ENCODE peak calls at places on chromosomes 12 and 14, in nine cellular contexts. K is type B pancreatic cell, X is mammary epithelial cell, D is neural progenitor cell, T is lower leg skin, W is GM13976, I is cardiac muscle cell, F is bronchial epithelial cell, J is AG09309. E is an unnamed sample.

GRCh38 chr14:101225116-101225728 is 321.7 kb upstream of the RTL1 start:
- DNase-seq in W (no peak), F (no peak), D (no peak), T (peak), K (no peak), J (no peak), X (no peak), I (no peak), E (no peak)

GRCh38 chr12:127386723-127387122 is 880.2 kb upstream of the TMEM132C start:
- DNase-seq in X (peak), F (no peak), T (no peak), D (no peak), K (no peak), I (no peak), W (no peak), J (no peak), E (no peak)

GRCh38 chr12:124030510-124030909 is 57.5 kb downstream of the ZNF664 start:
- DNase-seq in J (no peak), K (no peak), D (peak), X (no peak), T (no peak), F (no peak), W (no peak), I (peak), E (no peak)

GRCh38 chr12:71731439-71732356 is 23.0 kb upstream of the RAB21 start:
- DNase-seq in X (no peak), J (no peak), T (peak), F (no peak), D (peak), I (peak), W (no peak), K (no peak), E (no peak)

GRCh38 chr12:53096089-53096741 is 1.3 kb upstream of the IGFBP6 start:
- DNase-seq in D (peak), F (peak), T (peak), I (peak), J (peak), K (no peak), X (peak), W (no peak), E (no peak)

GRCh38 chr12:127230843-127231260 is 1036.1 kb upstream of the TMEM132C start:
- DNase-seq in I (peak), T (no peak), K (no peak), J (peak), D (no peak), X (peak), W (no peak), F (peak), E (no peak)

GRCh38 chr12:132427999-132428871 is 61.7 kb upstream of the FBRSL1 start:
- DNase-seq in J (no peak), K (no peak), F (no peak), I (no peak), D (peak), T (no peak), X (no peak), W (no peak), E (no peak)

GRCh38 chr12:1630827-1631591 is 2.0 kb downstream of the WNT5B start:
- DNase-seq in W (no peak), K (no peak), I (peak), D (peak), X (no peak), T (no peak), J (no peak), F (no peak), E (no peak)

GRCh38 chr12:100337727-100338126 is 19.1 kb upstream of the SLC17A8 start:
- DNase-seq in D (no peak), I (no peak), W (no peak), T (no peak), K (no peak), X (no peak), F (no peak), J (no peak), E (no peak)

GRCh38 chr12:51388066-51388799 is 3.0 kb downstream of the GALNT6 start:
- DNase-seq in W (no peak), T (no peak), K (no peak), F (peak), D (no peak), J (peak), X (peak), I (peak), E (no peak)

GRCh38 chr14:49550284-49551184 is 35.6 kb downstream of the RPS29 start:
- DNase-seq in W (no peak), F (peak), X (peak), K (no peak), D (peak), T (no peak), J (no peak), I (peak), E (no peak)

GRCh38 chr14:24928501-24928900 is 121.4 kb downstream of the STXBP6 start:
- DNase-seq in I (no peak), X (no peak), T (no peak), K (no peak), W (no peak), J (no peak), D (no peak), F (no peak), E (no peak)

GRCh38 chr14:105461903-105462302 is 12.7 kb upstream of the CRIP2 start:
- DNase-seq in F (no peak), X (no peak), D (no peak), T (no peak), J (no peak), I (no peak), W (no peak), K (no peak), E (no peak)

GRCh38 chr14:72535485-72535884 is 358.4 kb downstream of the DPF3 start:
- DNase-seq in K (no peak), W (peak), X (no peak), I (no peak), J (no peak), F (no peak), T (no peak), D (no peak), E (peak)

GRCh38 chr12:100450726-100451125 is 22.9 kb upstream of the NR1H4 start:
- DNase-seq in T (no peak), W (no peak), X (no peak), F (peak), I (peak), D (no peak), J (no peak), K (no peak), E (no peak)

GRCh38 chr12:562634-563033 is 100.6 kb downstream of the NINJ2 start:
- DNase-seq in J (no peak), X (no peak), K (no peak), D (no peak), T (no peak), W (no peak), I (no peak), F (no peak), E (no peak)

GRCh38 chr14:23008836-23009235 is 1.1 kb downstream of the C14orf93 start:
- DNase-seq in K (no peak), I (no peak), D (no peak), J (no peak), X (no peak), F (no peak), T (no peak), W (no peak), E (no peak)

GRCh38 chr14:30296956-30297405 is 262.0 kb upstream of the G2E3 start:
- DNase-seq in D (no peak), I (no peak), K (no peak), W (no peak), J (no peak), T (no peak), F (no peak), X (no peak), E (no peak)

GRCh38 chr12:63163542-63163941 is 12.5 kb upstream of the AVPR1A start:
- DNase-seq in I (no peak), F (no peak), W (no peak), X (no peak), J (no peak), T (no peak), K (no peak), D (no peak), E (no peak)

GRCh38 chr12:113700943-113701342 is 229.3 kb upstream of the LHX5 start:
- DNase-seq in D (peak), I (peak), W (no peak), J (peak), F (peak), X (peak), K (no peak), T (no peak), E (no peak)

GRCh38 chr12:65965358-65965757 is 141.1 kb downstream of the HMGA2 start:
- DNase-seq in D (no peak), W (no peak), I (no peak), J (peak), T (no peak), X (no peak), F (no peak), K (no peak), E (no peak)

GRCh38 chr12:64054156-64054555 is 167.9 kb downstream of the KICS2 start:
- DNase-seq in W (no peak), I (no peak), D (no peak), F (no peak), J (no peak), X (no peak), K (no peak), T (no peak), E (no peak)

GRCh38 chr12:120639771-120640721 is at the start of gene CABP1:
- DNase-seq in D (peak), J (no peak), W (peak), X (no peak), F (no peak), K (no peak), I (no peak), T (no peak), E (no peak)
- TF ChIP-seq CTCF in D (peak), J (no peak), W (peak), X (peak), F (peak), K (peak), I (no peak), T (no peak), E (peak)

DNA sequence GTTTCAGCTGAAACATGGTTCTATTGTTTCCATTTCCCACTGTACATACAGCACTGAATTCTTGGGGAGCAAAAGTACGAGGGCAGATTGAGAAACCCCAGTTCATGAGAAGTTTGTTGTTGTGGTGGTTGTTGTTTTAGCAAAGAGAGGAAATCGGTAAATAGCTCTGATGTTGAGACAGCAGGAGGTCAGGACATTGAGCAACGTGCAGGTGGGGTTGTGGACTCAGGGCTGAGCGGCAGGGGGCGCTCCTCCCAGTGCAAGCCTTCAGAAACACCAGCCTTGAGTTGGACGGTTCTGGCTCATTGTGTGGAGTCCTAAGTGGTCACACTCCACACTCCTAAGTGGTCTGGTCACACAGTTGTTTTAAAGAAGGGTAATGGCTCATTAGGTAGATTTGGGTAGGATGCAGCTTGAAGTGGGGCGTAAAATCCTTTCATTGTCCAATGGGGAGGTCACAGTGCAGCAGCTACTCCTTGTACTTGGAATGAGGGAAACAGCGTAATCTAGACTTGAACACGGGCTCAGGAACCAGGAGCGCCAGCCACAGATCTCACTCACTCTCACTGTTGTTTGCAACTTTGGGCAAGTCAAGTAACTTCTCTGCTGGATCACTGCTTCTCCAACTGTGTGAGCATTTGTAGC is 14.5 kb upstream of the PWP1 start:
- DNase-seq in F (peak), D (peak), W (peak), J (no peak), K (no peak), X (no peak), T (no peak), I (peak), E (no peak)
- TF ChIP-seq CTCF in F (peak), D (peak), W (peak), J (peak), K (peak), X (peak), T (no peak), I (peak), E (peak)

GRCh38 chr12:122949405-122949804 is 16.9 kb downstream of the ABCB9 start:
- DNase-seq in J (no peak), W (no peak), K (no peak), F (no peak), D (no peak), X (no peak), I (no peak), T (no peak), E (no peak)

GRCh38 chr12:122946690-122947271 is 19.5 kb downstream of the ABCB9 start:
- DNase-seq in T (peak), D (peak), W (peak), I (peak), X (peak), K (no peak), F (peak), J (peak), E (peak)

GRCh38 chr12:122948605-122949004 is 17.7 kb downstream of the ABCB9 start:
- DNase-seq in W (no peak), X (no peak), I (no peak), D (no peak), J (no peak), K (no peak), F (no peak), T (no peak), E (no peak)

GRCh38 chr12:122945047-122945592 is 21.1 kb downstream of the ABCB9 start:
- DNase-seq in X (no peak), W (no peak), J (no peak), D (no peak), K (no peak), F (no peak), I (no peak), T (no peak), E (no peak)

GRCh38 chr12:122947352-122947792 is 18.9 kb downstream of the ABCB9 start:
- DNase-seq in J (no peak), T (peak), I (no peak), D (no peak), K (no peak), F (peak), X (no peak), W (no peak), E (no peak)
- TF ChIP-seq CTCF in J (no peak), T (no peak), I (no peak), D (no peak), K (no peak), F (peak), X (peak), W (no peak), E (no peak)

GRCh38 chr14:92382677-92383076 is 59.7 kb downstream of the SLC24A4 start:
- DNase-seq in F (peak), W (no peak), X (peak), K (no peak), D (peak), J (no peak), I (no peak), T (no peak), E (no peak)
- TF ChIP-seq CTCF in F (peak), W (no peak), X (peak), K (peak), D (peak), J (peak), I (peak), T (no peak), E (peak)

DNA sequence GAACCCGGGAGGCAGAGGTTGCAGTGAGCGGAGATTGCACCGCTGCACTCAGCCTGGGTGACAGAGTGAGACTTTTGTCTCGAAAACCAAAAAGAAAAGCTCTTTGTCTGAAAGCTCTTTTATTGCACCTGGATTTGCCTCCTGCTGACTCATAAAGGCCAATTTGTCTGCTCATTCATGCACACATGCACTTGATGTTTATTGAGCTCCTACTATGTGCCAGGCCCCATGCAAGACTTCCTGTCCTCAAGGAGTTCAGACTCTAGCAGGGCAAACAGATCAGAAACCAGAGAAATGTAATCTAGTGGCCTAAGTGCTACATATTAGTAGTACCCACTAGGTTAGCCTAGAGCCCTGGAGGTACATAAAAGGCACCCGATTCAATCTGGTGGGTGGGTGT is 16.3 kb upstream of the MLEC start:
- DNase-seq in D (no peak), I (no peak), F (no peak), T (no peak), K (no peak), J (no peak), X (no peak), W (no peak), E (no peak)
- TF ChIP-seq CTCF in D (no peak), I (no peak), F (no peak), T (no peak), K (no peak), J (no peak), X (no peak), W (no peak), E (no peak)

DNA sequence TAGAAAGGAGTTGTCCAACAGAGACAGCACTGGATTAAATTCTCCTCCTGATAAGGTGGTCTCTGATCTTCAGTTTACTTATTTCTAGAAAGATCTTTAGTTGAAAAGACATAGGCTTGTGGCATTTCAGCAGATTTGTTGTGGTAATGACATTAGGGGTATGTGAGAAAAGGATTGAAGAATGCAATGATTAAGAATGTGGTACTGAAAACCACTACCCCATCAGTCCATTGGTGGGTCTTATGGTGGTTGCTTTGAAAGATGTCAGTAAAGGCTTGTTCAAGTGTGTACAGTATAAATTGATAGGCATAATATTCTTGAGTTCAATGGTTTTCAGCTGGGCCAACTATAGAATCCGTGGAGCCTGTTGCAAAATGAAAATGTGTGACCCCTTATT is 10.8 kb downstream of the PPFIBP1 start:
- DNase-seq in J (no peak), D (no peak), T (no peak), X (no peak), I (no peak), W (no peak), F (no peak), K (no peak), E (no peak)
- TF ChIP-seq CTCF in J (no peak), D (no peak), T (no peak), X (no peak), I (no peak), W (no peak), F (no peak), K (no peak), E (no peak)

DNA sequence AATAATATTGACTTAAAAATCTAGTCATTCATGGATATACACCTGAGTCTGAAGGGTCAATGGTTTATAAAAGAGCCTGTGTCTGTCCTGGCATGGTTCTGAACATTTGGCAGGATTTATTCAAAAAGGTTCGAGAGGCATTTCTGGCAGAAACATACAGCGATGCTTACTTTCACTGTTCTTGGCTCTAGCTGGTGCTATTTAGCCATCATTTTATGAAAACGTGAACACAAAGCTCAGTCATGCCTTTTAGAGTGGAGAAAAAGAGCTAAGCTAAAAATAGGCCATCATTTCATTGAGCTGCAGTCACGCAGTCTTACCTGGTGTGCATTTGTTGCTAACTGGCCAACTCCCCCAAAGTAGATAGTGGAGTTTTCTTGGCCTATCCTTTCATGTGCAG is 1209.5 kb downstream of the SLC16A7 start:
- DNase-seq in K (no peak), W (no peak), J (no peak), X (no peak), T (no peak), D (no peak), I (no peak), F (peak), E (no peak)
- TF ChIP-seq CTCF in K (no peak), W (no peak), J (no peak), X (peak), T (no peak), D (no peak), I (no peak), F (no peak), E (no peak)

GRCh38 chr12:98699568-98699967 is 54.5 kb downstream of the APAF1 start:
- DNase-seq in I (peak), W (no peak), T (no peak), D (no peak), X (no peak), K (no peak), F (no peak), J (no peak), E (no peak)

GRCh38 chr12:98701166-98701565 is 56.1 kb downstream of the APAF1 start:
- DNase-seq in K (no peak), D (no peak), I (no peak), J (no peak), F (no peak), X (no peak), T (no peak), W (no peak), E (no peak)

GRCh38 chr12:98696036-98696646 is 51.1 kb downstream of the APAF1 start:
- DNase-seq in D (peak), K (no peak), F (peak), T (no peak), X (no peak), W (no peak), J (no peak), I (no peak), E (no peak)

GRCh38 chr12:98697209-98697608 is 52.1 kb downstream of the APAF1 start:
- DNase-seq in J (no peak), D (no peak), W (no peak), F (no peak), X (no peak), T (no peak), I (no peak), K (no peak), E (no peak)

GRCh38 chr12:98698603-98699463 is 53.7 kb downstream of the APAF1 start:
- DNase-seq in K (no peak), X (peak), T (no peak), F (peak), D (no peak), W (peak), I (peak), J (peak), E (peak)
- TF ChIP-seq CTCF in K (no peak), X (peak), T (no peak), F (peak), D (no peak), W (peak), I (peak), J (peak), E (peak)

E was measured in GM12864.